ENCODE peak calls at places on chromosomes 12 and 14, in eight cellular contexts. One of them, this sample, is unnamed.

GRCh38 chr12:51517800-51518199 is 73.2 kb upstream of the SCN8A start:
- DNase-seq in stimulated activated CD8-positive, alpha-beta memory T cell treated with anti-CD3 and anti-CD28 coated beads, Interleukin-2, amount 100 ng/mL, for 48 hours: no peak
- DNase-seq in OCI-LY7: peak; percentile 8
- DNase-seq in skeletal muscle cell: no peak
- DNase-seq in HuH-7: peak; percentile 55
- DNase-seq in AG08396: no peak
- DNase-seq in C1 segment of cervical spinal cord: no peak
- DNase-seq in brain microvascular endothelial cell: no peak
- DNase-seq in this sample: no peak

GRCh38 chr14:100605230-100605629 is 18.0 kb upstream of the BEGAIN start:
- DNase-seq in stimulated activated CD8-positive, alpha-beta memory T cell treated with anti-CD3 and anti-CD28 coated beads, Interleukin-2, amount 100 ng/mL, for 48 hours: no peak
- DNase-seq in OCI-LY7: no peak
- DNase-seq in skeletal muscle cell: no peak
- DNase-seq in HuH-7: no peak
- DNase-seq in AG08396: no peak
- DNase-seq in C1 segment of cervical spinal cord: no peak
- DNase-seq in brain microvascular endothelial cell: no peak
- DNase-seq in this sample: no peak

GRCh38 chr12:131132118-131132892 is 178.6 kb downstream of the ADGRD1 start:
- DNase-seq in stimulated activated CD8-positive, alpha-beta memory T cell treated with anti-CD3 and anti-CD28 coated beads, Interleukin-2, amount 100 ng/mL, for 48 hours: peak; percentile 69
- DNase-seq in OCI-LY7: peak; percentile 73
- DNase-seq in skeletal muscle cell: no peak
- DNase-seq in HuH-7: peak; percentile 77
- DNase-seq in AG08396: peak; percentile 47
- DNase-seq in C1 segment of cervical spinal cord: peak; percentile 16
- DNase-seq in brain microvascular endothelial cell: peak; percentile 55
- DNase-seq in this sample: peak; percentile 14

GRCh38 chr12:58787021-58787760 is 133.1 kb downstream of the LRIG3 start:
- DNase-seq in stimulated activated CD8-positive, alpha-beta memory T cell treated with anti-CD3 and anti-CD28 coated beads, Interleukin-2, amount 100 ng/mL, for 48 hours: no peak
- DNase-seq in OCI-LY7: no peak
- DNase-seq in skeletal muscle cell: peak; percentile 61
- DNase-seq in HuH-7: no peak
- DNase-seq in AG08396: no peak
- DNase-seq in C1 segment of cervical spinal cord: no peak
- DNase-seq in brain microvascular endothelial cell: no peak
- DNase-seq in this sample: no peak

GRCh38 chr12:65892905-65893304 is 68.6 kb downstream of the HMGA2 start:
- DNase-seq in stimulated activated CD8-positive, alpha-beta memory T cell treated with anti-CD3 and anti-CD28 coated beads, Interleukin-2, amount 100 ng/mL, for 48 hours: no peak
- DNase-seq in OCI-LY7: no peak
- DNase-seq in skeletal muscle cell: peak; percentile 63
- DNase-seq in HuH-7: no peak
- DNase-seq in AG08396: peak; percentile 40
- DNase-seq in C1 segment of cervical spinal cord: no peak
- DNase-seq in brain microvascular endothelial cell: peak; percentile 78
- DNase-seq in this sample: no peak

GRCh38 chr12:65881965-65882413 is 57.7 kb downstream of the HMGA2 start:
- DNase-seq in stimulated activated CD8-positive, alpha-beta memory T cell treated with anti-CD3 and anti-CD28 coated beads, Interleukin-2, amount 100 ng/mL, for 48 hours: no peak
- DNase-seq in OCI-LY7: no peak
- DNase-seq in skeletal muscle cell: peak; percentile 52
- DNase-seq in HuH-7: no peak
- DNase-seq in AG08396: no peak
- DNase-seq in C1 segment of cervical spinal cord: peak; percentile 30
- DNase-seq in brain microvascular endothelial cell: no peak
- DNase-seq in this sample: peak; percentile 3

GRCh38 chr12:117404940-117405339 is 43.5 kb upstream of the NOS1 start:
- DNase-seq in stimulated activated CD8-positive, alpha-beta memory T cell treated with anti-CD3 and anti-CD28 coated beads, Interleukin-2, amount 100 ng/mL, for 48 hours: no peak
- DNase-seq in OCI-LY7: no peak
- DNase-seq in skeletal muscle cell: no peak
- DNase-seq in HuH-7: no peak
- DNase-seq in AG08396: no peak
- DNase-seq in C1 segment of cervical spinal cord: no peak
- DNase-seq in brain microvascular endothelial cell: no peak
- DNase-seq in this sample: no peak

GRCh38 chr14:75373616-75374015 is 54.2 kb upstream of the JDP2 start:
- DNase-seq in stimulated activated CD8-positive, alpha-beta memory T cell treated with anti-CD3 and anti-CD28 coated beads, Interleukin-2, amount 100 ng/mL, for 48 hours: no peak
- DNase-seq in OCI-LY7: no peak
- DNase-seq in skeletal muscle cell: no peak
- DNase-seq in HuH-7: no peak
- DNase-seq in AG08396: no peak
- DNase-seq in C1 segment of cervical spinal cord: no peak
- DNase-seq in brain microvascular endothelial cell: no peak
- DNase-seq in this sample: peak; percentile 51